ENCODE peak calls at places on chromosomes 16 and 17, in six cellular contexts. J is heart right ventricle; R is activated naive CD8-positive, alpha-beta T cell treated with anti-CD3 and anti-CD28 coated beads, Interleukin-2, amount 10 ng/mL, durations not matched to agents 7 days and 5 days; I is gastrocnemius medialis; N is activated CD4-positive, alpha-beta T cell treated with anti-CD3 and anti-CD28 coated beads, Interleukin-2, amount 50 U/mL, for 24 hours; Q is stimulated activated CD4-positive, alpha-beta T cell treated with anti-CD3 and anti-CD28 coated beads, Interleukin-1b, Interleukin-23, amount 100 ng/mL, for 1 hour. H is an unnamed sample.

GRCh38 chr16:2966803-2967184 is 2.4 kb upstream of the PAQR4 start:
- DNase-seq in I (no peak), R (no peak), J (no peak), Q (no peak), N (no peak), H (no peak)

GRCh38 chr16:57209780-57210179 is 23.7 kb downstream of the RSPRY1 start:
- DNase-seq in R (no peak), J (no peak), I (no peak), N (no peak), Q (no peak), H (no peak)

GRCh38 chr16:11057696-11058345 is 113.5 kb downstream of the CLEC16A start:
- DNase-seq in R (no peak), Q (no peak), I (no peak), J (no peak), N (no peak), H (no peak)

GRCh38 chr16:67902831-67903230 is 9.8 kb downstream of the PSKH1 start:
- DNase-seq in I (no peak), N (no peak), J (no peak), Q (no peak), R (no peak), H (no peak)

GRCh38 chr17:6712058-6712853 is 913 bp downstream of the SLC13A5 start:
- DNase-seq in I (no peak), N (no peak), R (no peak), Q (no peak), J (no peak), H (no peak)

GRCh38 chr17:28228986-28229729 is 89.8 kb upstream of the TMEM97 start:
- DNase-seq in I (no peak), N (no peak), Q (no peak), J (no peak), R (no peak), H (no peak)

GRCh38 chr17:300881-301280 is 51.7 kb downstream of the RPH3AL start:
- DNase-seq in Q (no peak), R (no peak), N (no peak), J (no peak), I (peak; percentile 1), H (no peak)

GRCh38 chr17:80938556-80938955 is 53.1 kb upstream of the CHMP6 start:
- DNase-seq in N (no peak), R (peak; percentile 59), J (no peak), I (no peak), Q (no peak), H (no peak)

GRCh38 chr17:9072626-9073339 is 51.5 kb downstream of the NTN1 start:
- DNase-seq in I (peak; percentile 11), J (peak; percentile 76), Q (no peak), R (no peak), N (no peak), H (no peak)

GRCh38 chr17:78789663-78790181 is 7.6 kb upstream of the CYTH1 start:
- DNase-seq in N (no peak), Q (no peak), J (peak; percentile 67), R (no peak), I (peak; percentile 58), H (no peak)

H was measured in Panc1.